ENCODE peak calls at places on chromosomes 6 and 20, in ten cellular contexts. F is SHP77; N is fibroblast of lung; H is mesendoderm; O is hepatocyte; X is activated CD4-positive, alpha-beta T cell treated with anti-CD3 and anti-CD28 coated beads, Interleukin-2, amount 10 ng/mL, durations not matched to agents 24 days and 14 days; U is choroid plexus epithelial cell; Y is central memory CD4-positive, alpha-beta T cell; G is keratinocyte; V is D341Med. K is an unnamed sample.
A peak's percentile ranks its signal among the peaks of the same experiment; 100 is the strongest.

GRCh38 chr6:53504438-53505030 is 40.4 kb downstream of the GCLC start:
- DNase-seq in F (no peak), N (no peak), H (no peak), O (no peak), X (no peak), U (no peak), Y (no peak), G (no peak), V (no peak), K (no peak)

GRCh38 chr6:4714961-4715501 is 61.2 kb upstream of the CDYL start:
- DNase-seq in F (no peak), N (no peak), H (no peak), O (peak; percentile 12), X (no peak), U (no peak), Y (no peak), G (peak; percentile 26), V (no peak), K (no peak)

GRCh38 chr20:49420811-49421295 is 61.6 kb downstream of the KCNB1 start:
- DNase-seq in F (no peak), N (no peak), H (no peak), O (no peak), X (no peak), U (peak; percentile 37), Y (no peak), G (no peak), V (no peak), K (no peak)

GRCh38 chr20:16265334-16265733 is 307.9 kb downstream of the KIF16B start:
- DNase-seq in F (no peak), N (no peak), H (no peak), O (no peak), X (no peak), U (no peak), Y (no peak), G (no peak), V (no peak), K (no peak)

GRCh38 chr6:52598123-52598823 is 21.4 kb upstream of the TRAM2 start:
- DNase-seq in F (peak; percentile 62), N (peak; percentile 81), H (peak; percentile 96), O (peak; percentile 87), X (peak; percentile 65), U (peak; percentile 80), Y (no peak), G (no peak), V (peak; percentile 88), K (peak; percentile 85)

GRCh38 chr6:68313911-68314310 is 321.2 kb upstream of the ADGRB3 start:
- DNase-seq in F (no peak), N (peak; percentile 56), H (peak; percentile 39), O (no peak), X (no peak), U (peak; percentile 76), Y (no peak), G (no peak), V (no peak), K (peak; percentile 17)

GRCh38 chr6:139977887-139978332 is 603.5 kb upstream of the CITED2 start:
- DNase-seq in F (no peak), N (peak; percentile 62), H (peak; percentile 80), O (peak; percentile 61), X (no peak), U (peak; percentile 90), Y (no peak), G (no peak), V (no peak), K (peak; percentile 63)

GRCh38 chr6:161618816-161619454 is 345.1 kb upstream of the AGPAT4 start:
- DNase-seq in F (peak; percentile 25), N (peak; percentile 75), H (peak; percentile 91), O (peak; percentile 59), X (no peak), U (peak; percentile 63), Y (no peak), G (no peak), V (peak; percentile 62), K (peak; percentile 45)

GRCh38 chr6:139753198-139753861 is 378.9 kb upstream of the CITED2 start:
- DNase-seq in F (no peak), N (peak; percentile 51), H (peak; percentile 92), O (no peak), X (no peak), U (peak; percentile 84), Y (no peak), G (no peak), V (no peak), K (peak; percentile 72)

GRCh38 chr6:155795173-155795796 is 339.6 kb upstream of the NOX3 start:
- DNase-seq in F (no peak), N (no peak), H (no peak), O (no peak), X (no peak), U (no peak), Y (no peak), G (no peak), V (no peak), K (no peak)

GRCh38 chr6:153263489-153263888 is 132.4 kb upstream of the RGS17 start:
- DNase-seq in F (no peak), N (no peak), H (no peak), O (no peak), X (no peak), U (no peak), Y (no peak), G (no peak), V (no peak), K (no peak)